ENCODE peak calls at places on chromosomes 2 and 18, in seven cellular contexts. B, P, C, J, D, Q and O are unnamed samples.

GRCh38 chr2:181900007-181900651 is 8.6 kb downstream of the ITPRID2 start:
- DNase-seq in Q (no peak), D (no peak), P (no peak), B (no peak), C (no peak), J (no peak), O (no peak)

GRCh38 chr2:41791523-41791922 is 256.3 kb upstream of the PKDCC start:
- DNase-seq in Q (peak), J (peak), B (peak), D (peak), C (no peak), P (peak), O (no peak)

GRCh38 chr2:9287400-9288059 is 80.9 kb downstream of the ASAP2 start:
- DNase-seq in Q (no peak), P (peak), B (peak), J (peak), C (no peak), D (no peak), O (peak)

GRCh38 chr18:9113468-9114149 is 11.1 kb downstream of the NDUFV2 start:
- DNase-seq in D (no peak), J (no peak), Q (no peak), P (no peak), C (no peak), B (no peak), O (no peak)

GRCh38 chr2:59733970-59734369 is 819.5 kb downstream of the BCL11A start:
- DNase-seq in Q (no peak), B (no peak), D (no peak), C (no peak), J (no peak), P (no peak), O (no peak)

GRCh38 chr18:22613058-22613690 is 195.5 kb upstream of the CTAGE1 start:
- DNase-seq in Q (no peak), C (no peak), B (no peak), D (no peak), J (no peak), P (peak), O (no peak)

GRCh38 chr2:214482716-214483115 is 71.9 kb downstream of the VWC2L start:
- DNase-seq in C (no peak), D (no peak), J (no peak), P (no peak), B (no peak), Q (no peak), O (no peak)

GRCh38 chr18:56492136-56492535 is 146.3 kb downstream of the TXNL1 start:
- DNase-seq in D (no peak), B (no peak), Q (no peak), P (no peak), C (no peak), J (no peak), O (no peak)

GRCh38 chr18:61785588-61785987 is 107.2 kb downstream of the RNF152 start:
- DNase-seq in D (no peak), Q (no peak), B (no peak), P (no peak), C (no peak), J (no peak), O (no peak)

DNA sequence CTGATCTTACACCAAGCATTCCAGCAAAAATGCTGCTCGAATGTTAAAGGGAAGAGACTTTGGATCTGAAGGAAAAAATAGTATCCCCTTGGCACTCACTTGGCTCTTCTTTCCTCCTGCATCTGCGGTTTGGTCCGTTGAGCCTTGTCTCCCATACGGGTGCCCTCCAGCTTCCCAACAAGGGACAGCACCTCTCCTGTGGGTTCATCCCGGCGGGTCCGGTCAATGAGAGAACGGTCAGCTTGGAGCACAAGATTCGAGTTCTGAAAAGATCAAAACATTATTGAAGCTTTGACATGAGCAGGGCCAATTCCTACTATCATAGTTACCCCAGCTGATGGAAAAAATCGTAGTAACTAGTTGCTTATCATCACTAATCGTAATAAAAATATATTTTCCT is 740 bp downstream of the SNRNP200 start:
- DNase-seq in C (no peak), B (peak), J (no peak), D (no peak), P (no peak), Q (no peak), O (no peak)
- H3K27ac ChIP-seq in C (peak), B (no peak), J (no peak), D (peak), P (peak), Q (no peak), O (peak)

GRCh38 chr2:219415580-219416232 is 2.5 kb upstream of the DES start:
- DNase-seq in B (no peak), D (no peak), J (no peak), Q (no peak), C (peak), P (no peak), O (no peak)
- H3K27ac ChIP-seq in B (no peak), D (peak), J (no peak), Q (no peak), C (no peak), P (no peak), O (no peak)

GRCh38 chr2:72788756-72789155 is 37.1 kb downstream of the EXOC6B start:
- DNase-seq in P (no peak), C (no peak), J (peak), B (peak), D (no peak), Q (no peak), O (no peak)

GRCh38 chr2:72793798-72794447 is 31.9 kb downstream of the EXOC6B start:
- DNase-seq in P (no peak), C (no peak), D (no peak), J (peak), Q (no peak), B (peak), O (no peak)

GRCh38 chr2:72789241-72789640 is 36.6 kb downstream of the EXOC6B start:
- DNase-seq in P (no peak), Q (no peak), J (no peak), B (no peak), D (no peak), C (no peak), O (no peak)

GRCh38 chr2:72796766-72797165 is 29.1 kb downstream of the EXOC6B start:
- DNase-seq in P (no peak), J (no peak), D (no peak), Q (no peak), B (no peak), C (no peak), O (no peak)

GRCh38 chr2:72794572-72794971 is 31.3 kb downstream of the EXOC6B start:
- DNase-seq in B (peak), C (no peak), Q (no peak), P (no peak), D (no peak), J (no peak), O (no peak)
- H3K27ac ChIP-seq in B (peak), C (no peak), Q (no peak), P (peak), D (peak), J (no peak), O (peak)

GRCh38 chr2:143015681-143016080 is 113.5 kb upstream of the ARHGAP15 start:
- DNase-seq in J (no peak), B (no peak), C (no peak), Q (no peak), P (no peak), D (no peak), O (no peak)
- H3K27ac ChIP-seq in J (no peak), B (no peak), C (no peak), Q (no peak), P (no peak), D (no peak), O (no peak)

GRCh38 chr2:69989017-69989416 is 27.6 kb upstream of the ASPRV1 start:
- DNase-seq in D (no peak), P (no peak), Q (no peak), B (no peak), J (no peak), C (no peak), O (no peak)
- H3K27ac ChIP-seq in D (no peak), P (no peak), Q (no peak), B (no peak), J (no peak), C (no peak), O (peak)

GRCh38 chr2:18804540-18804939 is 215.2 kb upstream of the NT5C1B start:
- DNase-seq in J (no peak), D (no peak), C (no peak), Q (no peak), B (no peak), P (no peak), O (no peak)
- H3K27ac ChIP-seq in J (no peak), D (no peak), C (no peak), Q (no peak), B (no peak), P (no peak), O (no peak)

GRCh38 chr2:237744270-237744612 is 54.3 kb upstream of the RBM44 start:
- DNase-seq in C (no peak), B (no peak), P (no peak), D (no peak), Q (no peak), J (no peak), O (no peak)
- H3K27ac ChIP-seq in C (no peak), B (peak), P (peak), D (peak), Q (no peak), J (no peak), O (no peak)